ENCODE peak calls at places on chromosomes 7 and 10, in nine cellular contexts. One of them, this sample, is unnamed.

GRCh38 chr10:30349967-30350735 is 1.1 kb upstream of the MTPAP start:
- DNase-seq in kidney: no peak
- DNase-seq in CD8-positive, alpha-beta T cell: no peak
- DNase-seq in fibroblast of pulmonary artery: no peak
- DNase-seq in foreskin fibroblast: no peak
- DNase-seq in A549: no peak
- DNase-seq in testis: no peak
- DNase-seq in cardiac fibroblast: peak
- DNase-seq in ascending aorta: no peak
- DNase-seq in this sample: no peak

GRCh38 chr7:129825005-129825553 is 127.7 kb downstream of the UBE2H start:
- DNase-seq in kidney: peak
- DNase-seq in CD8-positive, alpha-beta T cell: peak
- DNase-seq in fibroblast of pulmonary artery: no peak
- DNase-seq in foreskin fibroblast: peak
- DNase-seq in A549: peak
- DNase-seq in testis: peak
- DNase-seq in cardiac fibroblast: peak
- DNase-seq in ascending aorta: no peak
- DNase-seq in this sample: peak

GRCh38 chr10:108877130-108877529 is 1046.2 kb downstream of the XPNPEP1 start:
- DNase-seq in kidney: no peak
- DNase-seq in CD8-positive, alpha-beta T cell: no peak
- DNase-seq in fibroblast of pulmonary artery: no peak
- DNase-seq in foreskin fibroblast: peak
- DNase-seq in A549: no peak
- DNase-seq in testis: no peak
- DNase-seq in cardiac fibroblast: no peak
- DNase-seq in ascending aorta: no peak
- DNase-seq in this sample: no peak

GRCh38 chr10:33293081-33293480 is 41.4 kb downstream of the NRP1 start:
- DNase-seq in kidney: no peak
- DNase-seq in CD8-positive, alpha-beta T cell: no peak
- DNase-seq in fibroblast of pulmonary artery: no peak
- DNase-seq in foreskin fibroblast: peak
- DNase-seq in A549: no peak
- DNase-seq in testis: no peak
- DNase-seq in cardiac fibroblast: no peak
- DNase-seq in ascending aorta: no peak
- DNase-seq in this sample: no peak

GRCh38 chr10:74190494-74190893 is 39.5 kb downstream of the ADK start:
- DNase-seq in kidney: no peak
- DNase-seq in CD8-positive, alpha-beta T cell: no peak
- DNase-seq in fibroblast of pulmonary artery: no peak
- DNase-seq in foreskin fibroblast: peak
- DNase-seq in A549: no peak
- DNase-seq in testis: no peak
- DNase-seq in cardiac fibroblast: no peak
- DNase-seq in ascending aorta: no peak
- DNase-seq in this sample: no peak

GRCh38 chr10:11328264-11329054 is 283.0 kb downstream of the USP6NL start:
- DNase-seq in kidney: no peak
- DNase-seq in CD8-positive, alpha-beta T cell: no peak
- DNase-seq in fibroblast of pulmonary artery: no peak
- DNase-seq in foreskin fibroblast: peak
- DNase-seq in A549: no peak
- DNase-seq in testis: no peak
- DNase-seq in cardiac fibroblast: peak
- DNase-seq in ascending aorta: no peak
- DNase-seq in this sample: peak

GRCh38 chr10:118032564-118032963 is 14.2 kb downstream of the RAB11FIP2 start:
- DNase-seq in kidney: no peak
- DNase-seq in CD8-positive, alpha-beta T cell: no peak
- DNase-seq in fibroblast of pulmonary artery: no peak
- DNase-seq in foreskin fibroblast: no peak
- DNase-seq in A549: no peak
- DNase-seq in testis: no peak
- DNase-seq in cardiac fibroblast: no peak
- DNase-seq in ascending aorta: no peak
- DNase-seq in this sample: no peak

GRCh38 chr10:79049931-79050895 is 18.6 kb upstream of the ZMIZ1 start:
- DNase-seq in kidney: peak
- DNase-seq in CD8-positive, alpha-beta T cell: peak
- DNase-seq in fibroblast of pulmonary artery: peak
- DNase-seq in foreskin fibroblast: peak
- DNase-seq in A549: no peak
- DNase-seq in testis: no peak
- DNase-seq in cardiac fibroblast: peak
- DNase-seq in ascending aorta: no peak
- DNase-seq in this sample: no peak

GRCh38 chr7:82593780-82594179 is 150.2 kb upstream of the CACNA2D1 start:
- DNase-seq in kidney: no peak
- DNase-seq in CD8-positive, alpha-beta T cell: no peak
- DNase-seq in fibroblast of pulmonary artery: no peak
- DNase-seq in foreskin fibroblast: no peak
- DNase-seq in A549: no peak
- DNase-seq in testis: no peak
- DNase-seq in cardiac fibroblast: peak
- DNase-seq in ascending aorta: no peak
- DNase-seq in this sample: peak

GRCh38 chr10:99562631-99563030 is 29.9 kb downstream of the NKX2-3 start:
- DNase-seq in kidney: no peak
- DNase-seq in CD8-positive, alpha-beta T cell: no peak
- DNase-seq in fibroblast of pulmonary artery: no peak
- DNase-seq in foreskin fibroblast: no peak
- DNase-seq in A549: no peak
- DNase-seq in testis: no peak
- DNase-seq in cardiac fibroblast: no peak
- DNase-seq in ascending aorta: no peak
- DNase-seq in this sample: no peak

GRCh38 chr10:28125701-28126100 is 126.8 kb upstream of the ODAD2 start:
- DNase-seq in kidney: no peak
- DNase-seq in CD8-positive, alpha-beta T cell: no peak
- DNase-seq in fibroblast of pulmonary artery: peak
- DNase-seq in foreskin fibroblast: peak
- DNase-seq in A549: no peak
- DNase-seq in testis: no peak
- DNase-seq in cardiac fibroblast: peak
- DNase-seq in ascending aorta: no peak
- DNase-seq in this sample: peak

DNA sequence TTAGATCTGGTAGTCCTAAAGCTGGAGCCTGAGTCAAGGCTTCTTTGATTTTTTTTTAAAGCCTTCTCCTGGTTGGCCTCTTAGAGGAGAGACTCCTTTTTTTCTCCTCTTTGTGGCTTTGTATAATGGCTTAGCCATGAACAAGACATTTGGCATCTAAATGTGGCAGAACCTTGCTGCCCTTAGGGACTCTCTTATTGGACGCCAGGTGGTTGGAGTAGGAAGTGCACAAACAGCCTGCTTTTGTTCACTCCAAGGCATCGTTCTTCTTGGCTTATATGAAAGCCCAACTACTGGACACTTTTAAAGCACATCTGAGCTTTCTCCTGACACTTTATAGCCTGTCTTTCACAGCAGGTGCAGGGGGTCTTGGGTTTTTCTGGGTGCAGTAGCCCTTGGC is 25.0 kb downstream of the ZPBP start:
- DNase-seq in kidney: no peak
- DNase-seq in CD8-positive, alpha-beta T cell: no peak
- DNase-seq in fibroblast of pulmonary artery: peak
- DNase-seq in foreskin fibroblast: no peak
- DNase-seq in A549: peak
- DNase-seq in testis: no peak
- DNase-seq in cardiac fibroblast: peak
- DNase-seq in ascending aorta: no peak
- DNase-seq in this sample: peak
- H3K4me3 ChIP-seq in kidney: peak
- H3K4me3 ChIP-seq in CD8-positive, alpha-beta T cell: peak
- H3K4me3 ChIP-seq in fibroblast of pulmonary artery: no peak
- H3K4me3 ChIP-seq in foreskin fibroblast: no peak
- H3K4me3 ChIP-seq in A549: no peak
- H3K4me3 ChIP-seq in testis: no peak
- H3K4me3 ChIP-seq in cardiac fibroblast: no peak
- H3K4me3 ChIP-seq in ascending aorta: peak
- H3K4me3 ChIP-seq in this sample: peak

GRCh38 chr10:24935504-24936292 is 16.7 kb downstream of the PRTFDC1 start:
- DNase-seq in kidney: no peak
- DNase-seq in CD8-positive, alpha-beta T cell: no peak
- DNase-seq in fibroblast of pulmonary artery: no peak
- DNase-seq in foreskin fibroblast: no peak
- DNase-seq in A549: no peak
- DNase-seq in testis: no peak
- DNase-seq in cardiac fibroblast: no peak
- DNase-seq in ascending aorta: no peak
- DNase-seq in this sample: no peak
- TF ChIP-seq CTCF in kidney: no peak
- TF ChIP-seq CTCF in CD8-positive, alpha-beta T cell: no peak
- TF ChIP-seq CTCF in fibroblast of pulmonary artery: no peak
- TF ChIP-seq CTCF in foreskin fibroblast: no peak
- TF ChIP-seq CTCF in A549: no peak
- TF ChIP-seq CTCF in testis: no peak
- TF ChIP-seq CTCF in cardiac fibroblast: no peak
- TF ChIP-seq CTCF in ascending aorta: no peak
- TF ChIP-seq CTCF in this sample: no peak

DNA sequence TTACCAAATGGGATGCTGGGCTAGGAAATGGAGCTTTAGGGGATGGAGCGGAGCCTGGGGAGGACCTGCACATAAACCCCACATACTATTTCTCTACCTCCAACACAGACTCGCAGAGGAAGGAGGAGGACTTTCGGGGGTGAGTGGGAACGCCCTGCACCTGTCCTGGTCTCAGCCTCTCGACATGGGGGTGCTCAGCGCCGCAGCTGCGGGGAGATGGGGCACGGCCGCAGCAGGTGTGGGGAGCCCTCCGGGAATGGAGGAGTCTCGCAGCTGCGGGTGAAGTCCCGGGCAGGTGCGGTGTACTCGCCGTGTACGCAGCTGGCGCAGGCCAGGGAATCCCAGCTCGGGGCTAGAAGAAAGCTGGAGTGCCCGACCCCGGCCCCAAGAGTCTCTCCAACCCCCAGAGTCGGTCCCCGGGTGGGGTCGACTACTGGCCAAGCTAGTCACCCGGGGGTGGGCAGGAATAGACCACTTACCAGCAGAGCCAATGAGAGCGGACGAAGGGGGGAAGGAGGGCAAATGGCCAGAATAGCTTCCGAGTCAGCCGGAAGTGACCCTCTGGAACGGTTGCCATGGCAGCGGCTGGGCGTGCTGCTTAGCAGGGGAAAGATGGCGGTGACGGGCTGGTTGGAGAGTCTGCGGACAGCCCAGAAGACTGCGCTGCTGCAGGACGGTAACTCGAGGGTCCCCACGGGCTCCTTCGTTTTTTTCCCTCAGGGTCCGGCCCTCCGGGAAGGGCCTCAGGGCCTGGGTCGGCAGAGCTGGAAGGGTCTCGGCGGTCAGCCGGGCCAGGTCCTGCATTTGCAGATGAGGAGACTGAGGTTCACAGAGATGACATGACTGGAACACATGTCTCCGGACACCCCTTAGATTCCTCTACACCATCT is at the start of the genes DPCD and POLL:
- DNase-seq in kidney: peak
- DNase-seq in CD8-positive, alpha-beta T cell: peak
- DNase-seq in fibroblast of pulmonary artery: peak
- DNase-seq in foreskin fibroblast: peak
- DNase-seq in A549: peak
- DNase-seq in testis: peak
- DNase-seq in cardiac fibroblast: peak
- DNase-seq in ascending aorta: peak
- DNase-seq in this sample: peak
- H3K4me3 ChIP-seq in kidney: peak
- H3K4me3 ChIP-seq in CD8-positive, alpha-beta T cell: peak
- H3K4me3 ChIP-seq in fibroblast of pulmonary artery: peak
- H3K4me3 ChIP-seq in foreskin fibroblast: peak
- H3K4me3 ChIP-seq in A549: peak
- H3K4me3 ChIP-seq in testis: peak
- H3K4me3 ChIP-seq in cardiac fibroblast: peak
- H3K4me3 ChIP-seq in ascending aorta: peak
- H3K4me3 ChIP-seq in this sample: peak

GRCh38 chr10:70461397-70462348 is 16.9 kb upstream of the PALD1 start:
- DNase-seq in kidney: peak
- DNase-seq in CD8-positive, alpha-beta T cell: peak
- DNase-seq in fibroblast of pulmonary artery: peak
- DNase-seq in foreskin fibroblast: peak
- DNase-seq in A549: peak
- DNase-seq in testis: peak
- DNase-seq in cardiac fibroblast: peak
- DNase-seq in ascending aorta: no peak
- DNase-seq in this sample: peak
- TF ChIP-seq CTCF in kidney: peak
- TF ChIP-seq CTCF in CD8-positive, alpha-beta T cell: peak
- TF ChIP-seq CTCF in fibroblast of pulmonary artery: peak
- TF ChIP-seq CTCF in foreskin fibroblast: peak
- TF ChIP-seq CTCF in A549: peak
- TF ChIP-seq CTCF in testis: peak
- TF ChIP-seq CTCF in cardiac fibroblast: peak
- TF ChIP-seq CTCF in ascending aorta: peak
- TF ChIP-seq CTCF in this sample: peak

This sample was measured in epithelial cell of esophagus.